ENCODE peak calls at places on chromosomes 16 and 17, in seven cellular contexts. E is left ventricle myocardium inferior, V is GM04504, C is GM06990, Z is AML-193, W is substantia nigra, B is HL-60. Y is an unnamed sample.

GRCh38 chr16:52407778-52408177 is 139.2 kb downstream of the TOX3 start:
- DNase-seq in E (no peak), V (no peak), C (no peak), Z (no peak), W (no peak), B (no peak), Y (no peak)

GRCh38 chr16:50853329-50853728 is 111.4 kb downstream of the CYLD start:
- DNase-seq in E (no peak), V (no peak), C (no peak), Z (no peak), W (no peak), B (no peak), Y (no peak)

GRCh38 chr17:16973760-16974540 is 2.0 kb upstream of the TNFRSF13B start:
- DNase-seq in E (no peak), V (no peak), C (peak), Z (no peak), W (no peak), B (no peak), Y (no peak)

GRCh38 chr16:53911506-53911905 is 207.6 kb downstream of the FTO start:
- DNase-seq in E (no peak), V (no peak), C (no peak), Z (no peak), W (no peak), B (no peak), Y (no peak)

GRCh38 chr17:8176998-8177731 is 985 bp upstream of the TMEM107 start:
- DNase-seq in E (no peak), V (no peak), C (no peak), Z (no peak), W (no peak), B (no peak), Y (no peak)

GRCh38 chr16:82639666-82640336 is 13.0 kb downstream of the CDH13 start:
- DNase-seq in E (peak), V (no peak), C (peak), Z (peak), W (peak), B (no peak), Y (peak)

GRCh38 chr17:28612936-28613872 is 781 bp downstream of the RSKR start:
- DNase-seq in E (no peak), V (no peak), C (no peak), Z (peak), W (peak), B (no peak), Y (peak)

GRCh38 chr16:84746875-84747274 is 47.1 kb downstream of the USP10 start:
- DNase-seq in E (no peak), V (no peak), C (no peak), Z (no peak), W (no peak), B (no peak), Y (no peak)

GRCh38 chr16:50653056-50653455 is 28.1 kb downstream of the SNX20 start:
- DNase-seq in E (no peak), V (no peak), C (no peak), Z (no peak), W (no peak), B (no peak), Y (peak)

GRCh38 chr16:59601452-59601851 is 867.3 kb upstream of the GOT2 start:
- DNase-seq in E (no peak), V (no peak), C (no peak), Z (no peak), W (peak), B (no peak), Y (no peak)

GRCh38 chr17:4969551-4970231 is 2.1 kb upstream of the SPAG7 start:
- DNase-seq in E (no peak), V (no peak), C (no peak), Z (no peak), W (no peak), B (no peak), Y (no peak)

GRCh38 chr16:31268891-31269290 is 9.1 kb downstream of the ITGAM start:
- DNase-seq in E (no peak), V (no peak), C (no peak), Z (no peak), W (no peak), B (no peak), Y (no peak)